ENCODE peak calls at places on chromosome 4, in seven cellular contexts. H, I, A, E, Q, O and N are unnamed samples.

GRCh38 chr4:147567276-147567675 is 49.9 kb upstream of the TMEM184C start:
- DNase-seq in I (no peak), A (no peak), H (no peak), E (no peak), Q (no peak), O (no peak), N (no peak)

GRCh38 chr4:1247811-1248261 is 1.1 kb downstream of the CTBP1 start:
- DNase-seq in H (no peak), A (no peak), O (peak; percentile 17), I (no peak), E (no peak), Q (no peak), N (no peak)

GRCh38 chr4:184807797-184808718 is 17.7 kb downstream of the ACSL1 start:
- DNase-seq in O (peak; percentile 77), Q (no peak), H (no peak), I (no peak), A (peak; percentile 76), E (no peak), N (no peak)

GRCh38 chr4:5813882-5814255 is 79.0 kb downstream of the CRMP1 start:
- DNase-seq in Q (no peak), I (no peak), A (no peak), O (no peak), H (no peak), E (no peak), N (no peak)

GRCh38 chr4:41594439-41594838 is 56.5 kb downstream of the LIMCH1 start:
- DNase-seq in E (no peak), H (no peak), O (no peak), Q (no peak), I (no peak), A (no peak), N (no peak)

GRCh38 chr4:42341518-42342026 is 55.7 kb upstream of the SHISA3 start:
- DNase-seq in O (no peak), E (no peak), I (no peak), H (no peak), Q (no peak), A (no peak), N (no peak)

GRCh38 chr4:189033801-189034347 is 894.6 kb downstream of the TRIML1 start:
- DNase-seq in E (no peak), H (no peak), Q (no peak), A (no peak), I (no peak), O (no peak), N (no peak)

GRCh38 chr4:143241892-143242291 is 57.2 kb downstream of the USP38 start:
- DNase-seq in A (no peak), O (no peak), Q (no peak), E (no peak), H (no peak), I (no peak), N (no peak)

GRCh38 chr4:105661028-105661427 is 47.5 kb downstream of the INTS12 start:
- DNase-seq in E (no peak), A (peak; percentile 25), O (no peak), I (no peak), Q (no peak), H (no peak), N (no peak)

GRCh38 chr4:6468376-6468775 is 4.0 kb downstream of the PPP2R2C start:
- DNase-seq in Q (no peak), E (no peak), A (no peak), H (no peak), O (no peak), I (no peak), N (no peak)

GRCh38 chr4:179095585-179096228 is 1653.5 kb upstream of the AGA start:
- DNase-seq in O (peak; percentile 70), I (no peak), Q (no peak), H (no peak), A (no peak), E (no peak), N (no peak)

GRCh38 chr4:102825261-102826071 is 1.9 kb downstream of the UBE2D3 start:
- DNase-seq in E (peak; percentile 54), I (peak; percentile 68), A (peak; percentile 57), H (peak; percentile 38), Q (no peak), O (peak; percentile 8), N (no peak)

GRCh38 chr4:60657802-60658201 is 542.3 kb upstream of the ADGRL3 start:
- DNase-seq in Q (no peak), I (no peak), A (no peak), E (no peak), O (no peak), H (no peak), N (no peak)

GRCh38 chr4:147157860-147158701 is 212.4 kb upstream of the TTC29 start:
- DNase-seq in Q (peak; percentile 5), O (peak; percentile 49), E (no peak), I (no peak), H (no peak), A (peak; percentile 3), N (no peak)

GRCh38 chr4:102345795-102346100 is 466 bp upstream of the SLC39A8 start:
- DNase-seq in I (no peak), Q (no peak), E (no peak), H (no peak), A (no peak), O (no peak), N (no peak)

GRCh38 chr4:48904541-48905142 is 1.9 kb downstream of the OCIAD2 start:
- DNase-seq in A (no peak), H (no peak), O (no peak), I (no peak), E (no peak), Q (no peak), N (no peak)

GRCh38 chr4:124783847-124784246 is 71.3 kb upstream of the ANKRD50 start:
- DNase-seq in Q (no peak), O (no peak), I (no peak), H (no peak), E (no peak), A (peak; percentile 33), N (no peak)

GRCh38 chr4:26463386-26463785 is 26.9 kb downstream of the CCKAR start:
- DNase-seq in E (no peak), H (no peak), Q (no peak), A (no peak), I (no peak), O (no peak), N (no peak)

GRCh38 chr4:169260217-169260866 is 10.4 kb downstream of the SH3RF1 start:
- DNase-seq in Q (no peak), H (no peak), E (no peak), A (no peak), O (no peak), I (no peak), N (no peak)

GRCh38 chr4:160546201-160546600 is 1443.3 kb downstream of the RAPGEF2 start:
- DNase-seq in H (no peak), E (no peak), I (no peak), Q (no peak), O (no peak), A (no peak), N (no peak)

GRCh38 chr4:122759639-122760310 is 27.3 kb downstream of the BBS12 start:
- DNase-seq in H (no peak), I (no peak), O (no peak), A (peak; percentile 30), Q (no peak), E (no peak), N (no peak)

GRCh38 chr4:150212927-150213326 is 134.7 kb downstream of the DCLK2 start:
- DNase-seq in Q (no peak), O (no peak), E (no peak), I (no peak), A (no peak), H (no peak), N (no peak)

GRCh38 chr4:1207157-1207470 is 34.7 kb upstream of the SPON2 start:
- DNase-seq in E (no peak), H (no peak), A (no peak), Q (no peak), O (no peak), I (no peak), N (no peak)

GRCh38 chr4:633406-633805 is 8.0 kb downstream of the PDE6B start:
- DNase-seq in Q (no peak), A (no peak), I (no peak), H (no peak), E (no peak), O (no peak), N (no peak)